ENCODE peak calls at places on chromosomes 13 and 19, in four cellular contexts. One of them, this sample, is unnamed.

GRCh38 chr19:47610902-47611301 is 2.0 kb downstream of the BICRA start:
- DNase-seq in HTR-8/SVneo: no peak
- DNase-seq in amygdala: no peak
- DNase-seq in GOT3: no peak
- DNase-seq in this sample: no peak

GRCh38 chr19:6551607-6552450 is 21.0 kb downstream of the TNFSF9 start:
- DNase-seq in GOT3: no peak
- DNase-seq in amygdala: no peak
- DNase-seq in HTR-8/SVneo: no peak
- DNase-seq in this sample: no peak

GRCh38 chr19:3369337-3370213 is 3.2 kb downstream of the NFIC start:
- DNase-seq in HTR-8/SVneo: no peak
- DNase-seq in amygdala: no peak
- DNase-seq in GOT3: no peak
- DNase-seq in this sample: peak; percentile 63

GRCh38 chr13:111947026-111947810 is 119.7 kb upstream of the SOX1 start:
- DNase-seq in GOT3: no peak
- DNase-seq in amygdala: no peak
- DNase-seq in HTR-8/SVneo: no peak
- DNase-seq in this sample: no peak

GRCh38 chr13:90500569-90500968 is 846.9 kb upstream of the MIR17HG start:
- DNase-seq in HTR-8/SVneo: no peak
- DNase-seq in amygdala: no peak
- DNase-seq in GOT3: no peak
- DNase-seq in this sample: no peak

GRCh38 chr13:76222511-76222910 is 586.4 kb downstream of the LMO7 start:
- DNase-seq in amygdala: no peak
- DNase-seq in GOT3: no peak
- DNase-seq in HTR-8/SVneo: no peak
- DNase-seq in this sample: peak; percentile 55

GRCh38 chr19:22533761-22534160 is 100.4 kb upstream of the ZNF492 start:
- DNase-seq in HTR-8/SVneo: no peak
- DNase-seq in amygdala: no peak
- DNase-seq in GOT3: no peak
- DNase-seq in this sample: no peak

GRCh38 chr19:5114713-5115112 is 145.8 kb downstream of the KDM4B start:
- DNase-seq in amygdala: no peak
- DNase-seq in HTR-8/SVneo: no peak
- DNase-seq in GOT3: no peak
- DNase-seq in this sample: no peak

GRCh38 chr19:2253106-2254051 is 2.8 kb downstream of the JSRP1 start:
- DNase-seq in HTR-8/SVneo: no peak
- DNase-seq in amygdala: no peak
- DNase-seq in GOT3: no peak
- DNase-seq in this sample: no peak

GRCh38 chr13:110300090-110300815 is 6.7 kb downstream of the COL4A1 start:
- DNase-seq in amygdala: no peak
- DNase-seq in GOT3: no peak
- DNase-seq in HTR-8/SVneo: no peak
- DNase-seq in this sample: peak; percentile 69